ENCODE peak calls at places on chromosomes 12 and 14, in six cellular contexts. C, J, D, V, T and F are unnamed samples.

GRCh38 chr12:50387487-50387886 is 8.9 kb downstream of the FAM186A start:
- DNase-seq in C (no peak), J (no peak), D (no peak), V (no peak), T (no peak), F (no peak)

GRCh38 chr12:117100251-117100650 is 1.0 kb upstream of the TESC start:
- DNase-seq in C (no peak), J (no peak), D (no peak), V (no peak), T (peak; percentile 52), F (no peak)

GRCh38 chr12:1534708-1535107 is 59.7 kb downstream of the FBXL14 start:
- DNase-seq in C (no peak), J (no peak), D (no peak), V (no peak), T (no peak), F (peak; percentile 48)

GRCh38 chr12:79935624-79936040 is 735 bp upstream of the PPP1R12A start:
- DNase-seq in C (no peak), J (no peak), D (no peak), V (no peak), T (no peak), F (no peak)

GRCh38 chr12:92619730-92620684 is 82.8 kb upstream of the PLEKHG7 start:
- DNase-seq in C (no peak), J (no peak), D (no peak), V (no peak), T (no peak), F (no peak)

GRCh38 chr14:69260246-69260978 is 454 bp downstream of the GALNT16 start:
- DNase-seq in C (no peak), J (no peak), D (no peak), V (no peak), T (peak; percentile 79), F (peak; percentile 20)

GRCh38 chr14:85418716-85419115 is 111.2 kb upstream of the FLRT2 start:
- DNase-seq in C (no peak), J (no peak), D (no peak), V (no peak), T (no peak), F (no peak)

GRCh38 chr14:103140316-103141109 is 17.3 kb downstream of the TNFAIP2 start:
- DNase-seq in C (no peak), J (no peak), D (no peak), V (no peak), T (peak; percentile 81), F (peak; percentile 68)

GRCh38 chr12:124422570-124423523 is 128.0 kb downstream of the RFLNA start:
- DNase-seq in C (peak; percentile 77), J (no peak), D (peak; percentile 86), V (peak; percentile 92), T (peak; percentile 99), F (no peak)

GRCh38 chr12:107511292-107511691 is 174.3 kb upstream of the PWP1 start:
- DNase-seq in C (no peak), J (no peak), D (peak; percentile 72), V (no peak), T (no peak), F (no peak)

GRCh38 chr12:1173806-1174617 is 183.0 kb downstream of the ERC1 start:
- DNase-seq in C (no peak), J (no peak), D (no peak), V (no peak), T (no peak), F (no peak)

GRCh38 chr12:10362325-10362724 is 27.5 kb downstream of the KLRK1 start:
- DNase-seq in C (no peak), J (no peak), D (no peak), V (no peak), T (no peak), F (no peak)

GRCh38 chr12:6074979-6075585 is 49.4 kb downstream of the VWF start:
- DNase-seq in C (no peak), J (no peak), D (no peak), V (no peak), T (no peak), F (no peak)

GRCh38 chr14:72010474-72010873 is 78.2 kb downstream of the RGS6 start:
- DNase-seq in C (no peak), J (no peak), D (no peak), V (no peak), T (no peak), F (no peak)

GRCh38 chr12:25699454-25699853 is 146.4 kb upstream of the LMNTD1 start:
- DNase-seq in C (no peak), J (no peak), D (no peak), V (no peak), T (no peak), F (no peak)

GRCh38 chr14:69828372-69828771 is 31.3 kb upstream of the SLC10A1 start:
- DNase-seq in C (no peak), J (no peak), D (no peak), V (no peak), T (no peak), F (no peak)

GRCh38 chr14:66359500-66359899 is 126.7 kb upstream of the CCDC196 start:
- DNase-seq in C (peak; percentile 19), J (peak; percentile 14), D (peak; percentile 65), V (no peak), T (no peak), F (no peak)

GRCh38 chr14:68458840-68459469 is 333.9 kb downstream of the ZFP36L1 start:
- DNase-seq in C (no peak), J (no peak), D (peak; percentile 70), V (peak; percentile 73), T (peak; percentile 81), F (no peak)

GRCh38 chr12:96237465-96238077 is 43.4 kb downstream of the ELK3 start:
- DNase-seq in C (peak; percentile 89), J (peak; percentile 32), D (peak; percentile 96), V (peak; percentile 87), T (no peak), F (no peak)
- H3K4me3 ChIP-seq in C (peak overlapping the region; percentile 16), J (no peak overlapping the region), D (no peak overlapping the region), V (no peak overlapping the region), T (no peak overlapping the region), F (no peak overlapping the region)

GRCh38 chr12:71942259-71942658 is 3.6 kb downstream of the TPH2 start:
- DNase-seq in C (no peak), J (no peak), D (no peak), V (no peak), T (no peak), F (no peak)

GRCh38 chr12:71941174-71941573 is 2.5 kb downstream of the TPH2 start:
- DNase-seq in C (no peak), J (no peak), D (no peak), V (no peak), T (no peak), F (no peak)

GRCh38 chr12:71935594-71935993 is 3.1 kb upstream of the TPH2 start:
- DNase-seq in C (no peak), J (no peak), D (no peak), V (no peak), T (no peak), F (peak; percentile 33)

GRCh38 chr12:71938728-71939385 is at the start of gene TPH2:
- DNase-seq in C (no peak), J (peak; percentile 84), D (peak; percentile 53), V (no peak), T (peak; percentile 63), F (peak; percentile 31)
- TF ChIP-seq CTCF in C (peak; percentile 70), J (peak; percentile 83), D (peak; percentile 83), V (no peak), T (peak; percentile 40), F (peak; percentile 55)

GRCh38 chr12:14390885-14391530 is 25.5 kb downstream of the ATF7IP start:
- DNase-seq in C (no peak), J (no peak), D (no peak), V (no peak), T (no peak), F (no peak)

GRCh38 chr12:14387472-14387871 is 22.0 kb downstream of the ATF7IP start:
- DNase-seq in C (no peak), J (no peak), D (no peak), V (no peak), T (no peak), F (no peak)

GRCh38 chr12:14379508-14379907 is 14.0 kb downstream of the ATF7IP start:
- DNase-seq in C (no peak), J (no peak), D (no peak), V (no peak), T (no peak), F (no peak)

GRCh38 chr12:14390449-14390848 is 25.0 kb downstream of the ATF7IP start:
- DNase-seq in C (no peak), J (no peak), D (no peak), V (no peak), T (no peak), F (no peak)

GRCh38 chr12:14384783-14385638 is 19.5 kb downstream of the ATF7IP start:
- DNase-seq in C (peak; percentile 90), J (peak; percentile 81), D (peak; percentile 96), V (peak; percentile 47), T (no peak), F (peak; percentile 77)
- H3K4me3 ChIP-seq in C (peak overlapping the region; percentile 30), J (peak overlapping the region; percentile 37), D (peak overlapping the region; percentile 34), V (peak overlapping the region; percentile 22), T (peak overlapping the region; percentile 57), F (peak overlapping the region; percentile 60)

GRCh38 chr12:17928708-17929366 is 161.2 kb downstream of the RERGL start:
- DNase-seq in C (peak; percentile 2), J (no peak), D (peak; percentile 59), V (no peak), T (no peak), F (no peak)
- TF ChIP-seq CTCF in C (no peak), J (no peak), D (peak; percentile 31), V (no peak), T (no peak), F (no peak)

GRCh38 chr12:77190022-77190421 is 124.7 kb upstream of the E2F7 start:
- DNase-seq in C (peak; percentile 43), J (no peak), D (peak; percentile 16), V (no peak), T (no peak), F (no peak)

GRCh38 chr12:77189463-77189862 is 124.1 kb upstream of the E2F7 start:
- DNase-seq in C (peak; percentile 36), J (no peak), D (peak; percentile 63), V (no peak), T (no peak), F (no peak)
- H3K4me3 ChIP-seq in C (no peak overlapping the region), J (no peak overlapping the region), D (no peak overlapping the region), V (no peak overlapping the region), T (no peak overlapping the region), F (no peak overlapping the region)

GRCh38 chr12:29899212-29899931 is 115.6 kb upstream of the TMTC1 start:
- DNase-seq in C (no peak), J (no peak), D (no peak), V (no peak), T (no peak), F (no peak)

GRCh38 chr12:29907486-29907885 is 123.7 kb upstream of the TMTC1 start:
- DNase-seq in C (no peak), J (no peak), D (no peak), V (no peak), T (no peak), F (no peak)

GRCh38 chr12:29895966-29896365 is 112.2 kb upstream of the TMTC1 start:
- DNase-seq in C (no peak), J (no peak), D (no peak), V (no peak), T (no peak), F (no peak)

GRCh38 chr12:29902043-29902442 is 118.3 kb upstream of the TMTC1 start:
- DNase-seq in C (no peak), J (no peak), D (no peak), V (no peak), T (no peak), F (no peak)

DNA sequence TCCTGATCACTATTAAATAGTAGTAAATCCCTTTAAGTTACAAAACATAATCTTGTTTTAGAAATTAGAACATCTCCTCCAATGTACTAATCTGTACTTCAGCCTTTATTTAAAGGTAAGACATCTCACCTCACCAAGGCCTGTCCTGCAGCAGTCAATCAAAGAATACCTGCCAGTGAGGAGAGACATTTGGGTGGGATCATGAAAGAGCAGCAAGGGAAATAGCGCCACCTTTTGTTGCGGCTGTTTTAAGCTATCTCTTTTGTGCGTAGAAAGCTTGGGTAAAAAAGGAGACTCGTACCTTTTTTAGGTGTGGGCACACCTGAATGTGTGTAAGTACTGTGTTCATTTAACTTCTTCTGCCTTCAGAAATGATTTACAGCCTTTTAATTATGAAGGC is 117.8 kb upstream of the TMTC1 start:
- DNase-seq in C (no peak), J (no peak), D (no peak), V (no peak), T (no peak), F (no peak)
- TF ChIP-seq CTCF in C (no peak), J (no peak), D (no peak), V (no peak), T (no peak), F (no peak)